ENCODE peak calls at places on chromosomes 13 and 19, in ten cellular contexts. Y is HFF-Myc, J is A549, N is AG04450, R is Caco-2, D is ovary, I is astrocyte, X is retinal pigment epithelial cell, W is left lung, Q is neuronal stem cell. O is an unnamed sample.

GRCh38 chr19:5260381-5260967 is 80.1 kb downstream of the PTPRS start:
- DNase-seq in Y (no peak), J (no peak), N (no peak), R (no peak), D (no peak), I (no peak), X (no peak), W (no peak), Q (no peak), O (no peak)

GRCh38 chr13:28831117-28831516 is 11.0 kb downstream of the MTUS2 start:
- DNase-seq in Y (no peak), J (no peak), N (no peak), R (no peak), D (no peak), I (no peak), X (no peak), W (no peak), Q (no peak), O (no peak)

GRCh38 chr19:28680091-28680490 is 532.9 kb downstream of the UQCRFS1 start:
- DNase-seq in Y (no peak), J (no peak), N (no peak), R (no peak), D (no peak), I (no peak), X (no peak), W (no peak), Q (no peak), O (no peak)

GRCh38 chr13:23631676-23632622 is 61.7 kb downstream of the TNFRSF19 start:
- DNase-seq in Y (no peak), J (no peak), N (no peak), R (no peak), D (no peak), I (no peak), X (no peak), W (no peak), Q (no peak), O (no peak)

GRCh38 chr13:32555613-32556012 is 17.0 kb upstream of the N4BP2L2 start:
- DNase-seq in Y (no peak), J (no peak), N (no peak), R (no peak), D (no peak), I (no peak), X (no peak), W (no peak), Q (no peak), O (no peak)

GRCh38 chr19:29878973-29879654 is 62.9 kb upstream of the URI1 start:
- DNase-seq in Y (no peak), J (peak; percentile 89), N (no peak), R (peak; percentile 90), D (no peak), I (peak; percentile 14), X (peak; percentile 8), W (no peak), Q (no peak), O (peak; percentile 22)

GRCh38 chr13:95298971-95299627 is 2.2 kb downstream of the ABCC4 start:
- DNase-seq in Y (peak; percentile 72), J (peak; percentile 60), N (peak; percentile 71), R (peak; percentile 61), D (no peak), I (peak; percentile 92), X (no peak), W (no peak), Q (no peak), O (no peak)

GRCh38 chr19:45834970-45835369 is 19.9 kb upstream of the RSPH6A start:
- DNase-seq in Y (no peak), J (no peak), N (no peak), R (no peak), D (no peak), I (no peak), X (no peak), W (peak; percentile 72), Q (no peak), O (no peak)

GRCh38 chr19:54457773-54458647 is 5.6 kb downstream of the LENG9 start:
- DNase-seq in Y (no peak), J (no peak), N (no peak), R (no peak), D (no peak), I (no peak), X (no peak), W (peak; percentile 25), Q (no peak), O (no peak)

GRCh38 chr13:95432141-95432540 is 120.4 kb upstream of the CLDN10 start:
- DNase-seq in Y (no peak), J (no peak), N (no peak), R (no peak), D (no peak), I (no peak), X (no peak), W (no peak), Q (no peak), O (no peak)

GRCh38 chr13:100063333-100063732 is 25.6 kb upstream of the PCCA start:
- DNase-seq in Y (no peak), J (no peak), N (peak; percentile 26), R (no peak), D (no peak), I (no peak), X (no peak), W (no peak), Q (no peak), O (no peak)

GRCh38 chr19:47445937-47446402 is 25.7 kb downstream of the SLC8A2 start:
- DNase-seq in Y (no peak), J (peak; percentile 59), N (no peak), R (no peak), D (peak; percentile 68), I (no peak), X (no peak), W (peak; percentile 47), Q (no peak), O (peak; percentile 55)

GRCh38 chr19:8641908-8642547 is 11.6 kb downstream of the NFILZ start:
- DNase-seq in Y (peak; percentile 24), J (peak; percentile 68), N (no peak), R (no peak), D (no peak), I (peak; percentile 35), X (no peak), W (no peak), Q (no peak), O (no peak)
- H3K4me3 ChIP-seq in Y (no peak overlapping the region), J (no peak overlapping the region), N (no peak overlapping the region), R (no peak overlapping the region), D (no peak overlapping the region), I (no peak overlapping the region), X (no peak overlapping the region), W (no peak overlapping the region), Q (no peak overlapping the region), O (no peak overlapping the region)

DNA sequence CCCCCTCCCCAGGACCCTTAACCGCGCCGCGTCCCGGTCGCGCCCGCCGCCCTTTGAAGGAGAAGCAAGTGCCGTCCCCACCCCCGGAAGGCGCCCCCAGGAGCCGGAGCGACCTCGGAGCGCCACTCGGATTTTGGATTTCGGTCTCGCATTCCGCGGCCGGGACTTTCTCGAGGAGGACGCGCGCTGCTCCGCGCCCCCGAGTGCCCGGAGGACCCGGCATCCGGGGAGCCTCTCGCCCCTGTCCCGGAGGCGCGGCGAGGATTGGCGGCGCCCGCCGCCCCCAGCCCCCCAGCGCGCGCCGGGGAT is 1.6 kb downstream of the MIDN start:
- DNase-seq in Y (no peak), J (no peak), N (no peak), R (no peak), D (no peak), I (no peak), X (no peak), W (no peak), Q (no peak), O (no peak)
- H3K4me3 ChIP-seq in Y (peak overlapping the region; percentile 77), J (peak overlapping the region; percentile 97), N (peak overlapping the region; percentile 86), R (peak overlapping the region; percentile 62), D (peak overlapping the region; percentile 65), I (peak overlapping the region; percentile 84), X (peak overlapping the region; percentile 79), W (peak overlapping the region; percentile 99), Q (peak overlapping the region; percentile 99), O (peak overlapping the region; percentile 59)

DNA sequence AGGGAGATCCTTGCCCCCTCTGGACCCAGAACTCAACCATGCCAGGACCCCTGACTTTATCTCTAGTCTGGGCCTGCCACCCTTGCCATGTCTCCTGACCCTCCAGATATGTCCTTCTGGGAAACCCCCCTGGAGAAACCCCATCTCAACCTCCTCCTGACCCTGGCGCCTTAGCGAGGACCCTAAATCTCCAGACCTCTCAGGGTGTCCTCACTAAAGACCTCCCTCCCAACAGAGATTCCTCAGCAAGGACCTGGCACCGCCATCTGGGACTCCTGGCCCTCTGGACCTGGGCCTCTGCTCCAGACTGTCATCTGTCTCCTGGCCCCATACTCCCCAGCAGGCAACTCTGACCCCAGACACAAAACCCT is 1.3 kb downstream of the KCNK6 start:
- DNase-seq in Y (no peak), J (no peak), N (no peak), R (no peak), D (peak; percentile 52), I (no peak), X (no peak), W (no peak), Q (no peak), O (no peak)
- H3K4me3 ChIP-seq in Y (no peak overlapping the region), J (no peak overlapping the region), N (no peak overlapping the region), R (no peak overlapping the region), D (peak overlapping the region; percentile 54), I (no peak overlapping the region), X (no peak overlapping the region), W (peak overlapping the region; percentile 67), Q (no peak overlapping the region), O (no peak overlapping the region)

GRCh38 chr19:51082641-51083040 is at the start of gene KLK14:
- DNase-seq in Y (no peak), J (no peak), N (no peak), R (no peak), D (no peak), I (no peak), X (no peak), W (no peak), Q (no peak), O (no peak)

GRCh38 chr19:51084505-51084904 is 1.8 kb upstream of the KLK14 start:
- DNase-seq in Y (no peak), J (no peak), N (no peak), R (no peak), D (peak; percentile 14), I (no peak), X (no peak), W (no peak), Q (no peak), O (no peak)

GRCh38 chr19:51081476-51081875 is 1.2 kb downstream of the KLK14 start:
- DNase-seq in Y (no peak), J (no peak), N (no peak), R (no peak), D (no peak), I (no peak), X (no peak), W (no peak), Q (no peak), O (no peak)

GRCh38 chr19:51083783-51084182 is 1.1 kb upstream of the KLK14 start:
- DNase-seq in Y (no peak), J (no peak), N (no peak), R (no peak), D (peak; percentile 2), I (no peak), X (no peak), W (no peak), Q (no peak), O (no peak)

GRCh38 chr19:51083181-51083580 is 494 bp upstream of the KLK14 start:
- DNase-seq in Y (no peak), J (no peak), N (no peak), R (no peak), D (no peak), I (no peak), X (no peak), W (no peak), Q (no peak), O (no peak)
- H3K4me3 ChIP-seq in Y (no peak overlapping the region), J (no peak overlapping the region), N (no peak overlapping the region), R (no peak overlapping the region), D (no peak overlapping the region), I (no peak overlapping the region), X (no peak overlapping the region), W (no peak overlapping the region), Q (no peak overlapping the region), O (no peak overlapping the region)

O was measured in thyroid gland.